ENCODE peak calls at places on chromosomes 13 and 19, in eight cellular contexts. O is adrenal gland, K is mammary epithelial cell, H is pancreas, Y is GM13977, Z is BJ, B is AG09319, F is cardiac fibroblast. I is an unnamed sample.

GRCh38 chr19:8505680-8506401 is 3.4 kb upstream of the PRAM1 start:
- DNase-seq in F (peak; percentile 74), K (peak; percentile 52), Y (peak; percentile 87), B (no peak), O (peak; percentile 87), H (peak; percentile 96), Z (no peak), I (peak; percentile 87)

GRCh38 chr13:99312493-99312883 is 5.3 kb upstream of the GPR183 start:
- DNase-seq in F (peak; percentile 86), B (peak; percentile 98), Y (no peak), Z (peak; percentile 60), K (no peak), H (no peak), O (peak; percentile 72), I (no peak)

GRCh38 chr19:12796146-12797071 is 5.1 kb downstream of the JUNB start:
- DNase-seq in F (peak; percentile 88), K (peak; percentile 58), H (peak; percentile 82), Y (peak; percentile 67), B (peak; percentile 47), Z (no peak), O (peak; percentile 77), I (peak; percentile 74)

GRCh38 chr13:110412132-110412912 is 105.2 kb downstream of the COL4A2 start:
- DNase-seq in Z (peak; percentile 97), Y (peak; percentile 86), K (peak; percentile 97), H (peak; percentile 84), O (peak; percentile 89), B (peak; percentile 97), F (peak; percentile 100), I (peak; percentile 85)

GRCh38 chr13:98710521-98710920 is 42.0 kb downstream of the SLC15A1 start:
- DNase-seq in O (no peak), Z (no peak), F (no peak), H (no peak), Y (no peak), K (no peak), B (no peak), I (no peak)

GRCh38 chr13:51311957-51312520 is 27.5 kb upstream of the SERPINE3 start:
- DNase-seq in Y (no peak), H (no peak), Z (no peak), K (no peak), F (no peak), O (no peak), B (no peak), I (no peak)

GRCh38 chr13:63840551-63841421 is 2425.1 kb upstream of the PCDH20 start:
- DNase-seq in H (no peak), O (no peak), Y (no peak), F (no peak), Z (no peak), K (no peak), B (no peak), I (no peak)

GRCh38 chr19:4042731-4043082 is 24.0 kb downstream of the ZBTB7A start:
- DNase-seq in Z (no peak), B (no peak), O (no peak), Y (no peak), K (no peak), H (peak; percentile 80), F (no peak), I (no peak)

GRCh38 chr19:29409121-29409862 is 116.5 kb upstream of the VSTM2B start:
- DNase-seq in H (no peak), Z (no peak), B (no peak), K (no peak), Y (no peak), O (no peak), F (no peak), I (no peak)

GRCh38 chr13:35554972-35555623 is 78.6 kb upstream of the MAB21L1 start:
- DNase-seq in O (no peak), H (no peak), F (no peak), Z (no peak), K (no peak), Y (no peak), B (no peak), I (no peak)

GRCh38 chr19:11806354-11807098 is 7.5 kb upstream of the ZNF440 start:
- DNase-seq in O (no peak), B (no peak), K (no peak), Y (no peak), F (no peak), H (no peak), Z (no peak), I (no peak)

GRCh38 chr19:14094854-14095253 is 4.3 kb upstream of the SAMD1 start:
- DNase-seq in Y (no peak), Z (no peak), O (peak; percentile 54), H (no peak), F (no peak), B (no peak), K (no peak), I (no peak)

GRCh38 chr19:14097532-14098151 is 7.1 kb upstream of the SAMD1 start:
- DNase-seq in Z (no peak), K (no peak), H (no peak), Y (no peak), O (no peak), B (no peak), F (no peak), I (no peak)

GRCh38 chr19:14091885-14092462 is 1.4 kb upstream of the SAMD1 start:
- DNase-seq in B (no peak), O (no peak), F (no peak), K (no peak), Z (no peak), Y (peak; percentile 81), H (no peak), I (peak; percentile 79)

GRCh38 chr19:14093117-14093784 is 2.7 kb upstream of the SAMD1 start:
- DNase-seq in O (no peak), F (no peak), H (no peak), K (no peak), Z (no peak), B (no peak), Y (no peak), I (no peak)

GRCh38 chr19:14096272-14096992 is 5.9 kb upstream of the SAMD1 start:
- DNase-seq in F (no peak), O (peak; percentile 31), K (no peak), H (no peak), Y (no peak), B (no peak), Z (no peak), I (no peak)
- TF ChIP-seq CTCF in F (no peak), O (no peak), K (peak; percentile 14), H (no peak), Y (peak; percentile 19), B (no peak), Z (no peak), I (no peak)

GRCh38 chr19:35143818-35144217 is 763 bp downstream of the FXYD7 start:
- DNase-seq in Y (no peak), Z (no peak), K (no peak), B (no peak), H (no peak), O (no peak), F (no peak), I (no peak)

GRCh38 chr19:35144259-35144599 is 1.2 kb downstream of the FXYD7 start:
- DNase-seq in O (no peak), H (no peak), F (no peak), K (no peak), Y (no peak), Z (no peak), B (no peak), I (no peak)

GRCh38 chr19:35143231-35143715 is at the start of gene FXYD7:
- DNase-seq in H (no peak), Z (no peak), F (no peak), O (no peak), Y (no peak), B (no peak), K (no peak), I (no peak)

GRCh38 chr19:35141627-35142401 is 1.2 kb upstream of the FXYD7 start:
- DNase-seq in B (no peak), K (no peak), F (no peak), Y (no peak), Z (no peak), O (no peak), H (no peak), I (no peak)

GRCh38 chr19:35142531-35143230 is 374 bp upstream of the FXYD7 start:
- DNase-seq in F (peak; percentile 52), K (no peak), Y (peak; percentile 83), B (no peak), Z (no peak), O (peak; percentile 66), H (peak; percentile 90), I (peak; percentile 81)
- TF ChIP-seq CTCF in F (peak; percentile 51), K (peak; percentile 61), Y (peak; percentile 74), B (peak; percentile 45), Z (peak; percentile 61), O (peak; percentile 59), H (peak; percentile 42), I (peak; percentile 68)

GRCh38 chr13:47598340-47598911 is 402.6 kb downstream of the SUCLA2 start:
- DNase-seq in K (no peak), Y (no peak), F (peak; percentile 34), H (no peak), O (no peak), B (no peak), Z (no peak), I (peak; percentile 13)
- TF ChIP-seq CTCF in K (peak; percentile 45), Y (peak; percentile 11), F (peak; percentile 15), H (no peak), O (no peak), B (peak; percentile 21), Z (peak; percentile 27), I (no peak)

GRCh38 chr19:50553134-50553703 is 15.0 kb downstream of the LRRC4B start:
- DNase-seq in O (no peak), F (no peak), Y (no peak), Z (no peak), K (no peak), B (no peak), H (no peak), I (no peak)

GRCh38 chr19:50550594-50550966 is 17.7 kb downstream of the LRRC4B start:
- DNase-seq in Z (no peak), H (no peak), B (no peak), F (no peak), K (no peak), Y (no peak), O (no peak), I (no peak)

GRCh38 chr19:50551034-50551712 is 17.1 kb downstream of the LRRC4B start:
- DNase-seq in Z (no peak), F (no peak), O (no peak), B (no peak), K (no peak), H (no peak), Y (no peak), I (no peak)

GRCh38 chr19:50552540-50552939 is 15.7 kb downstream of the LRRC4B start:
- DNase-seq in H (no peak), F (no peak), B (no peak), K (no peak), Y (no peak), Z (no peak), O (no peak), I (no peak)

DNA sequence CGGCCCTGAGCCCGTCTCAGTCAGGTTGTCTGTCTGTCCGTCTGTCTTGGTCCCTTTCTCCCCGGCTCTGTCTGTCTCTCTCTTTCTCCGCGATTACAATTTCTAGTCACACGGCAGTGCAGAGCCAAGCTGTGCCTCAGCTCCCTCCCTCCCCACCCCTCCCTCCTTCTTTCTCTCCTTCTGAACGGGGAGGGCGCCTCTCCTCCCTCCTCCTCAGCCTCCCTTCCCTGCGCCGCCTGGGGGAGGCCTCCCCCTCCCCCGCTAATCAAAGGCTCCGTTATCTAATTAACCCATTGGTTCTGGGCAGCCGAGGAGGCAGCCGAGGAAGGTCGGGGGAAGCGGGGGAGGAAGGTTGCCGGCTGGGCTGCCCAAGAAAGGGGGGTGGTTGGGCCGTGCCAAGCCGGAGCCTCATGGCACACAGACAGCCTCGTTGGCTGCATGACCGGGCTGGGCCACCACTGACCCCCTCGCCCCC is 16.5 kb downstream of the LRRC4B start:
- DNase-seq in H (no peak), O (no peak), B (no peak), F (peak; percentile 12), K (no peak), Y (no peak), Z (no peak), I (no peak)
- TF ChIP-seq CTCF in H (no peak), O (no peak), B (no peak), F (no peak), K (no peak), Y (no peak), Z (no peak), I (no peak)

I was measured in GM13976.